ENCODE peak calls at places on chromosome 16, in five cellular contexts. A, X, W, J and K are unnamed samples.

GRCh38 chr16:5321925-5322324 is 224.3 kb upstream of the EEF2KMT start:
- DNase-seq in X (no peak), W (no peak), J (no peak), A (no peak), K (no peak)

GRCh38 chr16:5058476-5058875 is 7.3 kb downstream of the C16orf89 start:
- DNase-seq in X (no peak), W (no peak), J (no peak), A (no peak), K (no peak)

GRCh38 chr16:47904691-47905090 is 251.1 kb downstream of the ABCC12 start:
- DNase-seq in J (no peak), X (no peak), W (no peak), A (no peak), K (no peak)

GRCh38 chr16:46650224-46650623 is 29.0 kb upstream of the SHCBP1 start:
- DNase-seq in X (no peak), A (peak), J (no peak), W (no peak), K (no peak)

GRCh38 chr16:65658339-65659275 is 536.7 kb upstream of the CDH11 start:
- DNase-seq in J (peak), A (peak), W (no peak), X (no peak), K (peak)

GRCh38 chr16:11497851-11498289 is 88.8 kb downstream of the LITAF start:
- DNase-seq in J (no peak), W (no peak), X (no peak), A (peak), K (peak)

GRCh38 chr16:59400830-59401229 is 666.7 kb upstream of the GOT2 start:
- DNase-seq in W (no peak), J (no peak), A (no peak), X (no peak), K (no peak)

GRCh38 chr16:66954097-66954659 is 6.9 kb upstream of the CES3 start:
- DNase-seq in W (no peak), X (peak), A (peak), J (peak), K (peak)

GRCh38 chr16:46756772-46757171 is 8.6 kb upstream of the MYLK3 start:
- DNase-seq in X (no peak), W (no peak), J (no peak), A (no peak), K (no peak)

GRCh38 chr16:65875362-65876199 is 490.9 kb upstream of the CDH5 start:
- DNase-seq in W (no peak), A (no peak), X (no peak), J (no peak), K (no peak)

GRCh38 chr16:66081967-66082366 is 284.5 kb upstream of the CDH5 start:
- DNase-seq in J (no peak), A (peak), X (no peak), W (no peak), K (no peak)

GRCh38 chr16:50301626-50302471 is 35.5 kb downstream of the ADCY7 start:
- DNase-seq in W (no peak), A (peak), X (no peak), J (no peak), K (peak)

GRCh38 chr16:86224126-86224525 is 286.2 kb upstream of the FOXF1 start:
- DNase-seq in J (no peak), A (no peak), X (no peak), W (no peak), K (no peak)

GRCh38 chr16:71894229-71894920 is 956 bp upstream of the IST1 start:
- DNase-seq in A (peak), X (peak), J (peak), W (no peak), K (no peak)

GRCh38 chr16:75948441-75948840 is 222.2 kb upstream of the CPHXL start:
- DNase-seq in X (no peak), W (no peak), J (no peak), A (no peak), K (no peak)

GRCh38 chr16:65889533-65889966 is 476.9 kb upstream of the CDH5 start:
- DNase-seq in A (peak), J (no peak), W (no peak), X (no peak), K (no peak)

GRCh38 chr16:8894736-8895334 is 12.7 kb downstream of the LITAFD start:
- DNase-seq in A (no peak), W (no peak), J (no peak), X (no peak), K (no peak)

GRCh38 chr16:50246299-50247122 is 19.8 kb upstream of the ADCY7 start:
- DNase-seq in W (no peak), X (no peak), J (no peak), A (no peak), K (no peak)

GRCh38 chr16:4682616-4683254 is 10.6 kb upstream of the NUDT16L1 start:
- DNase-seq in X (no peak), A (peak), J (no peak), W (no peak), K (no peak)

GRCh38 chr16:56732832-56733231 is 2.9 kb downstream of the NUP93 start:
- DNase-seq in J (no peak), A (no peak), X (no peak), W (no peak), K (no peak)

GRCh38 chr16:57999366-57999970 is 1.0 kb downstream of the ZNF319 start:
- DNase-seq in A (peak), W (no peak), X (no peak), J (no peak), K (peak)

GRCh38 chr16:67158637-67159600 is 790 bp downstream of the TRADD start:
- DNase-seq in J (no peak), W (no peak), X (no peak), A (no peak), K (no peak)

GRCh38 chr16:46785076-46785845 is 37.1 kb upstream of the MYLK3 start:
- DNase-seq in A (no peak), W (no peak), X (no peak), J (no peak), K (no peak)

GRCh38 chr16:68696514-68696913 is 40.6 kb upstream of the CDH1 start:
- DNase-seq in A (no peak), J (no peak), W (no peak), X (no peak), K (no peak)

DNA sequence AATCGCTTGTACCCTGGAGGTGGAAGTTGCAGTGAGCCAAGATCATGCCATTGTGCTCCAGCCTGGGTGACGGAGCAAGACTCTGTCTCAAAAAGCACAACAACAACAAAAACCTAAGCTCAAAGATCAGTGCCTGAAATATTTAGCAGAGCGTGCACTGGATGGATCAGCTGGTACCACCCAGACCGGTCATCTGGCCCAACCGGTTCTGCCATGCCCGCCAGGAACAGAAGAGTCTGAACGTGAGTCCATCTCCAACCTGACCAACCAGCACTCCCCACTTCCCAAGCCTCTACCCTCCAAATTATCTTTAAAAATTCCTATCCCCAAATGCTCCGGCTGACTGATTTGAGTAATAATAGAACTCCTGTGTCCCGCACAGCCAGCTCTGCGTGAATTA is 1.5 kb upstream of the UQCC4 start:
- DNase-seq in X (no peak), W (no peak), J (no peak), A (no peak), K (no peak)
- TF ChIP-seq POLR2A in X (no peak), W (no peak), J (no peak), A (no peak), K (no peak)

DNA sequence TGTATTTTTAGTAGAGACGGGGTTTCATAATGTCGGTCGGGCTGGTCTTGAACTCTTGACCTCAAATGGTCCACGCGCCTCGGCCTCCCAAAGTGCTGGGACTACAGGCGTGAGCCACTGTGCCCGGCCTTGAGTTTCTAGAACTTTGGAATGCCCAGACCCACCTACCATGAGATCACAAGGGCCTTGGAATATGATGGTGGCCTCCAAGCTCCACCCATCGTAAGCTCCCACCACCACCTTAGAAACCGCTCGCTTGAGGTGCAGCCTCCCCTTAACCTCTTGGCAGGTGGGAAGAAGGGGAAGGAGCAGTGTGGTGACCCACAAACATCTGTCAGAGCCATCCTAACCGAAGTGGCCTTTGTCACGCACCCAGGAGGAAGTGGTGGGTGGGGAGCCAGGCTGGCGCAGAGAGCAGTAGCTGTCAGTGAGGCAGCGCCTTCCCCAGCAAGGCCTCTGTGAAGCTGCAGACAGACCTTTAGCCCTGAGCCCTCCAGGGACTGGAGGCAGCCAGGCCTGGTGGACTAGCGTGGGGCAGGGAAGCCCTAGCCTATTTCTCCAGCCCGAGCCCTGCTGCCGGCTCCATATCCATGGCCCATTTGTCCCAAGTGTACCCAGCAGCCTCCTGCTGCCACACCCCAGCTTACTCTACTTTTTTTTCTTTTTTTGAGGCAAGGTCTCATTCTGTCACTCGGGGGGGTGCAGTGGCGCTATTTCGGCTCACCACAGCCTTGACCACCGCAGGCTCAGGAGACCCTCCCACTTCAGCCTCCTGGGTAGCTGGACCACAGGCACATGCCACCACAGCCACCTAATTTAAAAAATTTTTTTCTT is 13.1 kb upstream of the SEPHS2 start:
- DNase-seq in J (no peak), A (no peak), X (peak), W (no peak), K (no peak)
- TF ChIP-seq POLR2A in J (no peak), A (no peak), X (no peak), W (no peak), K (no peak)

GRCh38 chr16:3004781-3005284 is 7.9 kb upstream of the CLDN9 start:
- DNase-seq in X (no peak), J (no peak), W (no peak), A (no peak), K (peak)

GRCh38 chr16:3007957-3008748 is 4.6 kb upstream of the CLDN9 start:
- DNase-seq in X (no peak), A (no peak), J (no peak), W (no peak), K (no peak)

GRCh38 chr16:3008749-3009088 is 4.0 kb upstream of the CLDN9 start:
- DNase-seq in X (no peak), J (no peak), W (no peak), A (no peak), K (no peak)

GRCh38 chr16:3009568-3010390 is 2.9 kb upstream of the CLDN9 start:
- DNase-seq in W (no peak), J (no peak), X (no peak), A (peak), K (no peak)

GRCh38 chr16:3007059-3007956 is 5.4 kb upstream of the CLDN9 start:
- DNase-seq in J (no peak), A (no peak), X (no peak), W (no peak), K (no peak)
- TF ChIP-seq POLR2A in J (no peak), A (no peak), X (no peak), W (no peak), K (no peak)

GRCh38 chr16:53100889-53101288 is 46.1 kb downstream of the CHD9 start:
- DNase-seq in A (no peak), W (no peak), X (no peak), J (no peak), K (no peak)

GRCh38 chr16:53097190-53097589 is 42.4 kb downstream of the CHD9 start:
- DNase-seq in W (no peak), X (no peak), A (no peak), J (no peak), K (no peak)

GRCh38 chr16:53099318-53100130 is 44.7 kb downstream of the CHD9 start:
- DNase-seq in W (no peak), J (peak), X (peak), A (peak), K (peak)

GRCh38 chr16:53100131-53100748 is 45.4 kb downstream of the CHD9 start:
- DNase-seq in X (no peak), A (no peak), J (no peak), W (no peak), K (no peak)

GRCh38 chr16:53098526-53099317 is 43.9 kb downstream of the CHD9 start:
- DNase-seq in A (peak), J (peak), X (peak), W (no peak), K (peak)
- TF ChIP-seq POLR2A in A (peak), J (no peak), X (no peak), W (no peak), K (no peak)

GRCh38 chr16:80142276-80142675 is 398.5 kb upstream of the DYNLRB2 start:
- DNase-seq in J (no peak), A (no peak), X (no peak), W (no peak), K (no peak)
- TF ChIP-seq POLR2A in J (no peak), A (no peak), X (no peak), W (no peak), K (no peak)

GRCh38 chr16:1470543-1471251 is 4.1 kb downstream of the CLCN7 start:
- DNase-seq in A (peak), X (no peak), W (no peak), J (no peak), K (no peak)
- TF ChIP-seq POLR2A in A (no peak), X (no peak), W (no peak), J (no peak), K (no peak)

DNA sequence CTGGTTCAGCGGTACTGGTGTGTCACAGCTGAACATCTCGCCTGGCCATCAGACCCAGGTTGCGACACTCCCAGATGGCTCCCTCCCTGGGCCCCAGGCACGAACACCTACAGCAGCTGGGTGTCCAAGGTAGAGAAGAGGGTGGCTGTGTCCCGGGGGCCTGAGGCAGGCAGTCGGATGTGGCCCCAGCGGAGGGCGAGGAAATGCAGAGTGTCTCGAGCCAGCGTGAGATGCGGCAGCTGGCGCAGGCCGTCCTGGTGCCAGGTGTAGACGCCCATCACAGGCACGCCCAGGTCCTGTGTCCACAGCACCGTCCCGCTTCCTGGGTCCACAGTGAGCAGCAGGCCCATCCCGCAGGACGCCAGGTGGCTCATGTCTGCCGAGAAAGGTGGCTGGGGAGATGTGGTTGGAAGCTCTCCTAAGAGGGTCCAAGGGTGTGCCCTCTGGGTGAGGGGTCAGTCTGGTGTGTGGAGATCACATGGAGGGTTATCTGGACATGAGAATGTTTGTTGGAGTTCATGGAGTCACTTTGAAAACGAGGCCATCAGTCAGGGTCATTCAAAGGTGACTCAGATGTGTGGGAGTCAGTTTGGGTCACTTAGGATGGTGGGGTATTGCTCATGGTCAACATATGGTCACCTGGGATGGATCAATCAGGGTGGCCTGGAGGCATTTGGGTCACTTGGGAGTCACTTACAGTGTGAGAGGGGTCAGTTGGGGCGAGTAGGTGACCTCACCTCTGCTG is 8.1 kb downstream of the ERN2 start:
- DNase-seq in A (no peak), J (no peak), X (no peak), W (no peak), K (no peak)
- TF ChIP-seq POLR2A in A (no peak), J (no peak), X (no peak), W (no peak), K (no peak)